ENCODE peak calls at places on chromosomes 4 and X, in seven cellular contexts. J is H1, G is H9, S is mesendoderm, K is neuronal stem cell, T is HepG2, H is K562. A is an unnamed sample.

GRCh38 chr4:40149960-40150385 is 46.9 kb upstream of the RHOH start:
- DNase-seq in T (peak), J (peak), S (peak), G (peak), H (peak), K (peak), A (peak)

GRCh38 chr4:87274327-87274726 is 48.4 kb downstream of the HSD17B13 start:
- DNase-seq in H (no peak), K (no peak), T (no peak), G (no peak), S (no peak), J (no peak), A (no peak)

GRCh38 chr4:128364565-128364964 is 77.0 kb upstream of the PGRMC2 start:
- DNase-seq in H (no peak), J (no peak), K (no peak), T (no peak), S (no peak), G (no peak), A (no peak)

GRCh38 chr4:21900211-21900610 is 48.4 kb downstream of the KCNIP4 start:
- DNase-seq in S (no peak), H (no peak), J (no peak), T (no peak), K (no peak), G (no peak), A (no peak)

GRCh38 chr4:165393704-165394103 is 14.9 kb downstream of the CPE start:
- DNase-seq in H (no peak), T (no peak), J (no peak), K (no peak), G (no peak), S (no peak), A (no peak)

GRCh38 chr4:15469402-15470148 is at the start of gene CC2D2A:
- DNase-seq in J (no peak), S (peak), G (peak), H (no peak), T (no peak), K (peak), A (peak)

GRCh38 chr4:108502366-108502765 is 118.0 kb upstream of the RPL34 start:
- DNase-seq in H (no peak), T (no peak), S (no peak), J (no peak), K (no peak), G (no peak), A (no peak)

GRCh38 chr4:165462009-165462408 is 83.2 kb downstream of the CPE start:
- DNase-seq in S (no peak), T (no peak), H (no peak), J (no peak), K (no peak), G (no peak), A (no peak)

GRCh38 chr4:123465416-123465815 is 68.8 kb downstream of the SPRY1 start:
- DNase-seq in H (no peak), K (no peak), J (no peak), S (no peak), T (no peak), G (no peak), A (no peak)

GRCh38 chrX:123753656-123754350 is 21.0 kb upstream of the THOC2 start:
- DNase-seq in J (no peak), S (no peak), K (no peak), G (no peak), H (no peak), T (no peak), A (no peak)
- H3K9ac ChIP-seq in J (no peak), S (no peak), K (no peak), G (no peak), H (no peak), T (no peak), A (no peak)

DNA sequence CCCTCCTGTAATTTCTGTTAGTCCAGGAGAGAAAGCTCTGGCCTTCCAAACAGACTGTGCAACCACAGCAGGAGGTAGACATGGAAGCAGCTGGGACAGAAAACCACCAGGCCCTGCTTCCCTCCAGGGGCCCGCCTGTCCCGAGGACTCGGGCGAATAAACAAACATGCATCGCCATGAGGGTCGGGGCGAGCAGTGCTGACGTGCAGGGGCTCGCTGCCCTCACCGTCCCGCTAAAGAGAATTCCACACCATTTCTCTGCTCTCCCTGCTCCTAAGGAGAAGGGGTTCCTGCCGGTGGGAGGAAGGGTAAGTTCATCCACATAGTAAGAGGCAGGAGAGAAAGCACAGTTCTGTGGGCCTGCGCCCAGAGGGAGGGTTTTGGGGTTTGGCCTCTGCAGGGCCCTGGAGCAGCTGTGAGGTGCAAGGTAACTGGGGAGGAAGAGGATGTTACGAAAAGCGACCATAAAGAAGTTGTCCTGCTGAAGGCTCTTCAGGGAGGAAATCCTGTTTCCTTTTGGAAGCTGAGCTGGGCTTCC is 54.9 kb downstream of the WFS1 start:
- DNase-seq in H (no peak), G (no peak), K (no peak), S (no peak), J (no peak), T (no peak), A (no peak)
- H3K9ac ChIP-seq in H (no peak), G (no peak), K (no peak), S (no peak), J (no peak), T (no peak), A (no peak)

GRCh38 chr4:110195561-110196205 is 2.7 kb downstream of the ELOVL6 start:
- DNase-seq in J (no peak), H (peak), S (peak), K (no peak), G (no peak), T (no peak), A (no peak)

GRCh38 chr4:110197421-110198398 is 705 bp downstream of the ELOVL6 start:
- DNase-seq in H (peak), J (peak), T (no peak), S (peak), G (peak), K (no peak), A (peak)

GRCh38 chr4:110196871-110197420 is 1.5 kb downstream of the ELOVL6 start:
- DNase-seq in J (peak), S (peak), T (no peak), K (no peak), H (peak), G (peak), A (peak)

GRCh38 chr4:110193822-110194761 is 4.3 kb downstream of the ELOVL6 start:
- DNase-seq in T (peak), H (peak), G (peak), K (peak), J (peak), S (peak), A (peak)

DNA sequence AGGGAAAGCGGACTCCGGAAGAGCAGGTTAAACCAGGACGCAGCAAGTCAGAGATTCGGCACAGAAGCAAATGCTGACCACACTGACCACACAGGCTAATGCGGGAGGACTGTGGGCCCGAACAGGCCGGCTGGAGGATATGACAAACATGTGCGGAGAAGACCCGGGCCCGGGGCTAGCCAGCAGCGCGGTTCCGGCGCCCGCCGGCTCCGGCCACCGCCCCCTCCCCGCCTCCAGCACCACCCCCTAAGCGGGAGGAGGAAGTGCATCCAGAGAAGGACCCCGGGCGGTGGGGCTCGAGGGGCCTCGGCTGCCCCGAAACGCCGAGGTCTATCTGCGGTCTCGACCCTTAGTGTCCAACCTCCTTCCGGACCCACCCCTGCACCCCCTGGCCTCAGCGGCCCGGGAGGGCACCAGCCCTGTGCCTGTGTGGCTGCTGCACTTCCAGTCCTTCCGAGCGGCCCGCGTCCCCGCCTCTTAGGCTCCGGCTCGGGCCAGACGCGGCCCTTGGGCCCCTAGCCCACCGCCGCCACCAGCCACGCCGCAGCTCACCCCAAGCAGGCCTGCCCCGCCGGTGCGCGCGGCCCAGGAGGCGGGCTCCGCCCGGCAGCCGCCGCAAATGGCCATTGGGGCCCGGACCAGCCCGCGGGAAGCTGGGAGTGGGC is 2.1 kb downstream of the ELOVL6 start:
- DNase-seq in K (peak), J (peak), T (peak), H (peak), S (peak), G (peak), A (peak)
- H3K9ac ChIP-seq in K (peak), J (peak), T (peak), H (peak), S (peak), G (peak), A (peak)

DNA sequence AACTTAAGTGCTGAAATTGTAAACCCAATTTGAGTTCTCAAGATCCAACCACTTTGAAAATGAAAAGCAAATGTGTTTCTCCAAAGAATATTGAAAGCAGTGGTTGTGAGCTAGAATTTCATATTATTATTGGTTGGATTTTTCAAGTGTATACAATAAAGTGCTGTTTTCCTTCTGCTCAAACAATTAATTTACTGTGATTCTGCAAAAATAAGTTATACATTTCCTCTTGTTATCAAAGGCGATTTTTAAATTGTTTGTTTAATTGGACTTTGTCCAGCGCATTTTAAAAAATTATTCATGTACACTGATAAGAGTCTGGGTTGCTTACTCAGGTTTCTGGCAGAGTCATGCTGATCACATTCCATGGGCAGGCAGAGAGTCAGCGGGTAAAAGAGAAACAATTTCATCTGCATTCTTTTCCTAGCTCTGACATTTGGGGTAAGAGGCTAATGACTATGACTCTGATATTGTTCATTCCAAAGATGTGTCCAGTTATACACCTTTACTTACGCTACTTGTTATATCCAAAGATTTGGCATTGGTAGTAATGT is 8.9 kb downstream of the FAT4 start:
- DNase-seq in T (no peak), G (no peak), J (no peak), K (no peak), H (no peak), S (peak), A (peak)
- H3K9ac ChIP-seq in T (no peak), G (no peak), J (no peak), K (no peak), H (no peak), S (no peak), A (no peak)

GRCh38 chr4:155759372-155760252 is 791 bp downstream of the GUCY1B1 start:
- DNase-seq in H (peak), G (peak), K (peak), T (no peak), J (peak), S (peak), A (peak)
- H3K9ac ChIP-seq in H (no peak), G (no peak), K (peak), T (no peak), J (no peak), S (peak), A (no peak)

DNA sequence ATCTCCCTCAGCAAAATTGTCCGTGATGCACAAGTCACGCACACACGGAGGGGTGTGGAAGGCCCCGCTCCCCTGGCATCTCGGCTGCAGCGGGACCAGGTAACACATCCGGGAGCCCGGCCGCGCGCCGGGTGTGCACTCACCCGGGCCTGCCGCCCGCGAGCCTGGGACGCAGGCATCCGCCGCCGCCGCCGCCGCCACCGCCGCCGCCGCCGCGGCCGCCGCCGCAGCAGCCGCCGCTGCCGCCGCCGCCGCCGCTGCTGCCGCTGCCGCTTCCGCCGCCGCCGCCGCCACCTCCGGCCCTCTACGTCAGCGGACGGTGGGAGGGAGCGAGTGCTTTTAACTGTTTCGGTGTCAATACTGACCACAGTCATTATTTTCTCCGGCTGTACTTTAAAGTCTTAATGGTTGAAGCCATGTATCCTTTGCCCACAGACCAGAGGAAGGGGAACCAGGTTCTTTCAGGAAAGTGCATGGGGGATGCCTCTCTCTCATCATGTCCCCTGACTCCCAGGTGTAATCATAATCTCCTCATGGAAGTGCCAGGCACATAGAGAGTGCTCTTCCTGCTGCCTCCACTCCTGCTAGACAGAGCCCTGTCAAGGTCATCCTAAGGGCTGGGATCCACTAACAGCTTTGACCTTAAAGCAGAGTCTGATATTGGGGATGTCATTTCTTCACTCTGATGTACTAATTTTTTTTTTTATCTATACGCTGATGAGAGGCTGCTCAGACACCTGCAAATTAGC is 38.0 kb downstream of the MAGEE2 start:
- DNase-seq in S (peak), T (peak), K (no peak), H (peak), J (peak), G (peak), A (peak)
- H3K9ac ChIP-seq in S (peak), T (peak), K (peak), H (no peak), J (peak), G (peak), A (no peak)

GRCh38 chr4:185838104-185838452 is 26.1 kb upstream of the SORBS2 start:
- DNase-seq in H (no peak), K (no peak), T (no peak), G (peak), J (peak), S (peak), A (no peak)
- H3K9ac ChIP-seq in H (no peak), K (no peak), T (no peak), G (peak), J (peak), S (no peak), A (no peak)

GRCh38 chrX:7926914-7927258 is 327 bp downstream of the PNPLA4 start:
- DNase-seq in H (no peak), K (no peak), J (no peak), T (no peak), G (no peak), S (no peak), A (no peak)
- H3K9ac ChIP-seq in H (peak), K (peak), J (peak), T (peak), G (peak), S (peak), A (peak)

GRCh38 chr4:153152453-153153338 is 51.5 kb upstream of the TRIM2 start:
- DNase-seq in H (peak), T (no peak), G (no peak), J (peak), S (peak), K (peak), A (peak)
- H3K9ac ChIP-seq in H (no peak), T (no peak), G (no peak), J (no peak), S (peak), K (no peak), A (no peak)

DNA sequence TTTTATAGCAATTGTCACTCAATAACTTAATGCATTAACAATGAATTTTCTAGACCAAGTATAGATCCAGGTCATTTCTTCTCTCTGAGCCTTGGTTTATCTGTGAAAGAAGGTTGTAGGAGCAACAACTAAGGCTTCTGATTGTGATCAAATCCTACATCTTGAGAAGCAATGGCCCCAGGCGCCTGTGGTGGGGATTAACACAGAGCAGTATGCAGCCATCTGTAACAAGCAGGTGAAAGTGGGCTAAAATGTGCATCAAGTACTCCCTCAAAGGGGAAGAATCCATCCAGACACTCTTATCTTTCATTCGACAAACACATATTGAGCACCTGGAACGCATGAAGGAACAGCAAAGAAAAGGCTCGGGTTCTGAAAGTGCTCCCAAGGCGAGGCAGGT is 19.1 kb upstream of the SETD7 start:
- DNase-seq in G (no peak), K (no peak), J (no peak), S (peak), T (no peak), H (no peak), A (no peak)
- H3K9ac ChIP-seq in G (no peak), K (no peak), J (no peak), S (no peak), T (no peak), H (no peak), A (no peak)

A was measured in neural progenitor cell.